ENCODE peak calls at places on chromosomes 11 and 22, in ten cellular contexts. R is fibroblast of mammary gland, K is SK-N-SH, Y is fibroblast of lung, W is pancreas, T is tibial nerve, I is endothelial cell of umbilical vein, A is endodermal cell, N is transverse colon, S is esophagus squamous epithelium. F is an unnamed sample.

GRCh38 chr11:28924007-28924406 is 815.8 kb downstream of the METTL15 start:
- DNase-seq in Y (no peak), T (no peak), I (no peak), W (no peak), R (no peak), A (no peak), S (no peak), N (no peak), K (no peak), F (peak; percentile 5)

GRCh38 chr11:14012836-14013235 is 50.3 kb downstream of the SPON1 start:
- DNase-seq in N (no peak), S (no peak), K (no peak), A (no peak), W (no peak), R (peak; percentile 56), I (no peak), T (no peak), Y (peak; percentile 53), F (peak; percentile 27)

GRCh38 chr11:111170761-111171379 is 74.7 kb upstream of the POU2AF2 start:
- DNase-seq in K (no peak), I (no peak), R (no peak), N (no peak), W (no peak), S (no peak), A (no peak), T (no peak), Y (no peak), F (no peak)

GRCh38 chr11:109970516-109971183 is 122.5 kb upstream of the ZC3H12C start:
- DNase-seq in Y (no peak), R (no peak), W (no peak), T (no peak), N (no peak), S (no peak), I (no peak), K (no peak), A (no peak), F (no peak)

GRCh38 chr22:37896181-37896592 is 9.9 kb upstream of the MICALL1 start:
- DNase-seq in K (no peak), I (peak; percentile 48), N (peak; percentile 59), S (no peak), A (peak; percentile 68), W (no peak), Y (no peak), R (peak; percentile 23), T (no peak), F (no peak)

GRCh38 chr11:47010192-47010591 is 73.6 kb downstream of the CSTPP1 start:
- DNase-seq in W (no peak), A (no peak), I (no peak), T (no peak), S (no peak), Y (no peak), K (no peak), R (no peak), N (no peak), F (peak; percentile 43)

GRCh38 chr22:36180038-36180880 is 19.7 kb upstream of the APOL3 start:
- DNase-seq in N (peak; percentile 87), K (peak; percentile 67), R (peak; percentile 63), I (peak; percentile 71), S (no peak), T (peak; percentile 96), A (peak; percentile 95), W (peak; percentile 91), Y (peak; percentile 35), F (peak; percentile 78)

GRCh38 chr11:77119531-77119936 is 8.5 kb upstream of the MYO7A start:
- DNase-seq in A (no peak), I (no peak), S (no peak), R (no peak), N (no peak), K (no peak), T (no peak), W (peak; percentile 43), Y (no peak), F (no peak)

GRCh38 chr22:43094085-43094484 is 4.9 kb upstream of the TTLL1 start:
- DNase-seq in K (no peak), S (no peak), A (peak; percentile 78), I (no peak), R (no peak), Y (no peak), N (peak; percentile 62), W (no peak), T (no peak), F (no peak)
- TF ChIP-seq CTCF in K (no peak), S (peak; percentile 47), A (peak; percentile 62), I (no peak), R (no peak), Y (no peak), N (peak; percentile 12), W (no peak), T (no peak), F (no peak)

GRCh38 chr22:44739024-44739423 is 13.4 kb upstream of the ARHGAP8 start:
- DNase-seq in A (no peak), Y (no peak), T (no peak), K (peak; percentile 17), S (no peak), R (no peak), W (no peak), N (no peak), I (no peak), F (no peak)

GRCh38 chr22:44738347-44738715 is 14.0 kb upstream of the ARHGAP8 start:
- DNase-seq in W (peak; percentile 54), K (no peak), S (no peak), A (peak; percentile 87), R (no peak), Y (peak; percentile 23), I (no peak), T (no peak), N (peak; percentile 57), F (no peak)

GRCh38 chr22:44735518-44736428 is 16.6 kb upstream of the ARHGAP8 start:
- DNase-seq in Y (no peak), R (peak; percentile 43), S (no peak), N (peak; percentile 84), W (peak; percentile 93), A (peak; percentile 98), I (peak; percentile 36), K (peak; percentile 94), T (peak; percentile 90), F (peak; percentile 51)

GRCh38 chr22:44736581-44737413 is 15.6 kb upstream of the ARHGAP8 start:
- DNase-seq in Y (no peak), S (no peak), A (no peak), N (no peak), R (no peak), T (no peak), W (peak; percentile 78), K (no peak), I (no peak), F (no peak)

DNA sequence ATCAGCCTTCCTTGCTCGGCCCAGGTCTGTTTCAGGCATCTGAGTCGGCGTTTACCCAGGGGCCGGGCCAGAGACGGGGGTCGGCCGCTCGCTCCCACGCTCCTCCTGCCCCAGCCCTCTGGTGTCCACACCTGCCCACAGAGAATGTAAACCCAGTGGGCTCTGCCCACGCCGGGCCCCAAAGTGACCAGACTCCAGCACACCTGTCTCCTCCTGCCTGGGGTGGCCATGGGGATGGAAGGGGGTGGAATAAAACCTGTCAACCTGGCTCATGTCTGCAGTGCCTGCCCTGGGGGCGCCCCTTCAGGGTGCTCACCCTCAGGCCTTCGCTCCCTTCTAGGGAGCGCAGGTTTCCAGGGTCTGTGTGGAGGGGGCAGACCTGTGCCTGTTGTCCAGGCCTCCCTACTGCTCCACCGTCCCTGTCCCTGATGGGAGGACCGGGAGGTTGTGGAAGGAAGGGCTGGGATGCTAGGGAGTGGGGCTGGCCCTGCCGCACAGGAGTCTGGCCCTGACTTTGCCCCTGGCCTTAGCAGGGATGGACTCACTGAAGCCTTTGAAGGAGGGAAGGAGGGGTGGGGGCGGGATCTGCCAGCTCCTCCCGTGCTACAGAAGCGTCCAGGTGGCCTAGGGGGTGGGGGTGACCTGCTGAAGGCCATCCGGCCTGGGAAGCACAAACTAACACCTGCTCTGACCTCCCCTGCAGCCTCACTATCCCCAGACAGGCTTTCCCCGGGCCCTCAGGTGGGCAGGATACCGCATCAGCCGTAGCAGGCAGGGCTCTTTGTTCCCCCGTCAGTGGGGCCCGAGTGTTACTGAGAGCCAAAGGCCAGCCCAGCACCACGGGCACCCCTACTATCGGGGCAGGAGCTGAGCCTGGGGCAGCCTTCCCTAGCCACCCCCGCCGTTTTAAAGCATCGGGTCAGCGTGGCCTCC is 14.7 kb upstream of the ARHGAP8 start:
- DNase-seq in W (peak; percentile 61), K (peak; percentile 31), T (no peak), S (no peak), Y (no peak), I (no peak), N (no peak), R (no peak), A (no peak), F (no peak)
- H3K4me3 ChIP-seq in W (no peak overlapping the region), K (no peak overlapping the region), T (no peak overlapping the region), S (no peak overlapping the region), Y (no peak overlapping the region), I (no peak overlapping the region), N (no peak overlapping the region), R (no peak overlapping the region), A (no peak overlapping the region), F (no peak overlapping the region)

GRCh38 chr11:44815917-44816456 is 89.2 kb downstream of the TSPAN18 start:
- DNase-seq in Y (no peak), N (no peak), R (no peak), A (no peak), S (no peak), K (no peak), T (no peak), I (no peak), W (no peak), F (no peak)

GRCh38 chr11:44811841-44812448 is 85.2 kb downstream of the TSPAN18 start:
- DNase-seq in R (no peak), W (no peak), K (no peak), S (no peak), T (no peak), I (no peak), N (no peak), Y (peak; percentile 21), A (no peak), F (no peak)

GRCh38 chr11:44814881-44815592 is 88.3 kb downstream of the TSPAN18 start:
- DNase-seq in A (no peak), R (peak; percentile 56), S (no peak), K (no peak), W (no peak), Y (peak; percentile 78), N (no peak), T (no peak), I (no peak), F (peak; percentile 57)

GRCh38 chr11:44813401-44813800 is 86.6 kb downstream of the TSPAN18 start:
- DNase-seq in I (no peak), K (no peak), Y (no peak), T (no peak), R (no peak), W (no peak), A (no peak), S (no peak), N (no peak), F (no peak)

DNA sequence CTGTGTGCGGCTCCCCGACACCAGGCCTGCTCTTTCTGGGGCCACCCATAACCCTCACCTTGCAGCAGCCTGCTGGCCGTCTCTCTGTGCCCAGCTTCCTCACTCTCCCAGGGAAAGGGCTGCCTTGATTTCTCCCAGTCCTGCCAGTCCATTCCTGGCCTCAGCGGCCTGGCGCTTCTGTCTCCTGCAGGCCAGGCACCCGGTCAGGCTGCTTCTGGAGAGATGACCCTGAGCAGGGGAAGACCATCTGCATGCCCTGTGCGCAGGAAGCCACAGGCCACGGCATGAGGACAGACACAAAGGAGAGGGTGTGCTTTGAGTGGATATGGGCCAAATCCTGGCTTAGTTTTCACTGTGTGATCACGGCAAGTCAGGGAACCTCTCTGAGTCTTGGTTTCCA is 86.2 kb downstream of the TSPAN18 start:
- DNase-seq in R (no peak), N (no peak), A (no peak), I (peak; percentile 63), T (no peak), K (no peak), S (no peak), W (no peak), Y (no peak), F (no peak)
- TF ChIP-seq CTCF in R (no peak), N (no peak), A (no peak), I (no peak), T (no peak), K (no peak), S (no peak), W (no peak), Y (no peak), F (no peak)

DNA sequence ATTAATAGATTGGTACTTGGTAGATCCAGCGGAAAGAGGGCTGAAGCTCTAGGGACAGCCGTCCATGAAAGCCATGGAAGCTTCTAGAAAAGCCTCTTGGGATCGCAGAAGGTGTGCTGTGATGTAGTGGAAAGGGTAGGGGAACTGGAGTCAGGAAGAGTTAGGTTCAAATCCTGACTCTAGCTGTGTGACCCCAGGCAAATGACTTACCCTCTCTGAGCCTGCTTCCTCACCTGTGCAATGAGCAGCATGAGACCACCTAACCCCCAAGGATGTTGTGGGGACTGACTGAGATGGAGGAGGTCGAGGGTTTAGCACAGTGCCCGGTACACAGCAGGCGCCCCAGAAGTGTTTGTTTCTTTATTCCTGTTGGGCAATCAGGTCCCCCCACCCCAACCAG is 2.2 kb downstream of the EML3 start:
- DNase-seq in N (no peak), R (no peak), I (no peak), K (no peak), A (no peak), W (no peak), T (no peak), S (no peak), Y (no peak), F (no peak)
- H3K4me3 ChIP-seq in N (no peak overlapping the region), R (no peak overlapping the region), I (no peak overlapping the region), K (no peak overlapping the region), A (no peak overlapping the region), W (no peak overlapping the region), T (no peak overlapping the region), S (no peak overlapping the region), Y (no peak overlapping the region), F (no peak overlapping the region)

F was measured in fibroblast of the aortic adventitia.